ENCODE peak calls at places on chromosomes 5 and 9, in four cellular contexts. U, O, V and T are unnamed samples.

GRCh38 chr5:91244380-91245073 is 138.6 kb downstream of the ARRDC3 start:
- DNase-seq in U (no peak), O (no peak), V (no peak), T (no peak)

GRCh38 chr9:78921341-78921740 is 624.4 kb downstream of the PSAT1 start:
- DNase-seq in U (no peak), O (no peak), V (no peak), T (peak)

GRCh38 chr5:77168884-77169254 is 41.6 kb upstream of the PDE8B start:
- DNase-seq in U (no peak), O (no peak), V (no peak), T (no peak)

GRCh38 chr9:27572566-27572917 is 739 bp downstream of the C9orf72 start:
- DNase-seq in U (peak), O (no peak), V (no peak), T (no peak)

GRCh38 chr9:101671567-101671966 is 66.9 kb downstream of the GRIN3A start:
- DNase-seq in U (peak), O (no peak), V (no peak), T (no peak)

GRCh38 chr5:9835121-9835770 is 205.1 kb upstream of the TAS2R1 start:
- DNase-seq in U (peak), O (peak), V (peak), T (no peak)

GRCh38 chr5:40681351-40682311 is 1.9 kb downstream of the PTGER4 start:
- DNase-seq in U (peak), O (peak), V (peak), T (no peak)

GRCh38 chr5:66807743-66808142 is 211.6 kb downstream of the MAST4 start:
- DNase-seq in U (peak), O (no peak), V (no peak), T (peak)

GRCh38 chr9:132583584-132584304 is 1.3 kb downstream of the BARHL1 start:
- DNase-seq in U (no peak), O (no peak), V (no peak), T (no peak)

GRCh38 chr9:85522459-85523092 is 219.2 kb downstream of the AGTPBP1 start:
- DNase-seq in U (peak), O (peak), V (peak), T (peak)

GRCh38 chr5:180873628-180874520 is 12.8 kb upstream of the ZFP62 start:
- DNase-seq in U (peak), O (no peak), V (no peak), T (peak)

GRCh38 chr9:122364783-122365150 is 6.1 kb upstream of the PTGS1 start:
- DNase-seq in U (no peak), O (no peak), V (no peak), T (peak)

GRCh38 chr5:34534237-34535108 is 121.7 kb upstream of the RAI14 start:
- DNase-seq in U (no peak), O (no peak), V (no peak), T (peak)

GRCh38 chr5:51860532-51861018 is 477.3 kb downstream of the ISL1 start:
- DNase-seq in U (no peak), O (no peak), V (no peak), T (no peak)

GRCh38 chr9:98973546-98973921 is 29.8 kb downstream of the COL15A1 start:
- DNase-seq in U (no peak), O (no peak), V (no peak), T (no peak)

GRCh38 chr5:89534331-89534730 is 651.3 kb upstream of the MEF2C start:
- DNase-seq in U (peak), O (no peak), V (no peak), T (peak)

GRCh38 chr5:179112469-179113142 is 52.4 kb downstream of the ZNF354C start:
- DNase-seq in U (no peak), O (no peak), V (no peak), T (no peak)

GRCh38 chr9:106220415-106220814 is 526.1 kb downstream of the TMEM38B start:
- DNase-seq in U (no peak), O (no peak), V (no peak), T (no peak)

GRCh38 chr5:180436275-180436674 is 57.9 kb upstream of the CNOT6 start:
- DNase-seq in U (no peak), O (no peak), V (no peak), T (no peak)

GRCh38 chr5:132431682-132432081 is 58.9 kb downstream of the IRF1 start:
- DNase-seq in U (no peak), O (no peak), V (no peak), T (no peak)

GRCh38 chr9:34502471-34503335 is 20.1 kb downstream of the ENHO start:
- DNase-seq in U (no peak), O (no peak), V (no peak), T (no peak)

GRCh38 chr9:28770827-28771226 is 1197.5 kb upstream of the C9orf72 start:
- DNase-seq in U (peak), O (no peak), V (no peak), T (no peak)

GRCh38 chr5:148620696-148621095 is 33.6 kb downstream of the HTR4 start:
- DNase-seq in U (no peak), O (no peak), V (no peak), T (no peak)

GRCh38 chr9:127130661-127131538 is 8.5 kb upstream of the ANGPTL2 start:
- DNase-seq in U (peak), O (no peak), V (no peak), T (peak)

GRCh38 chr5:116045821-116046220 is 13.5 kb downstream of the ARL14EPL start:
- DNase-seq in U (no peak), O (no peak), V (no peak), T (no peak)

GRCh38 chr9:99606955-99607354 is 214.7 kb upstream of the NR4A3 start:
- DNase-seq in U (no peak), O (no peak), V (no peak), T (no peak)

GRCh38 chr5:74371621-74372020 is 268.9 kb downstream of the ENC1 start:
- DNase-seq in U (no peak), O (no peak), V (no peak), T (no peak)

GRCh38 chr5:73282383-73282782 is 109.4 kb downstream of the TMEM174 start:
- DNase-seq in U (no peak), O (no peak), V (no peak), T (no peak)

GRCh38 chr5:150710165-150710564 is 9.3 kb upstream of the RBM22 start:
- DNase-seq in U (peak), O (no peak), V (no peak), T (no peak)

GRCh38 chr5:125603321-125603720 is 819.9 kb upstream of the GRAMD2B start:
- DNase-seq in U (no peak), O (no peak), V (no peak), T (peak)

GRCh38 chr5:111741270-111741669 is 15.7 kb downstream of the NREP start:
- DNase-seq in U (no peak), O (no peak), V (no peak), T (peak)

GRCh38 chr5:72202331-72202825 is 95.1 kb downstream of the MAP1B start:
- DNase-seq in U (no peak), O (no peak), V (no peak), T (no peak)

GRCh38 chr5:173538654-173539053 is 77.8 kb downstream of the BOD1 start:
- DNase-seq in U (no peak), O (no peak), V (no peak), T (no peak)

GRCh38 chr9:133875131-133875530 is 117.0 kb downstream of the VAV2 start:
- DNase-seq in U (no peak), O (no peak), V (no peak), T (no peak)

GRCh38 chr9:133870598-133871595 is 121.2 kb downstream of the VAV2 start:
- DNase-seq in U (no peak), O (no peak), V (no peak), T (no peak)

GRCh38 chr9:133874061-133874638 is 118.0 kb downstream of the VAV2 start:
- DNase-seq in U (peak), O (no peak), V (no peak), T (peak)

GRCh38 chr9:133874659-133875058 is 117.5 kb downstream of the VAV2 start:
- DNase-seq in U (no peak), O (no peak), V (no peak), T (no peak)

DNA sequence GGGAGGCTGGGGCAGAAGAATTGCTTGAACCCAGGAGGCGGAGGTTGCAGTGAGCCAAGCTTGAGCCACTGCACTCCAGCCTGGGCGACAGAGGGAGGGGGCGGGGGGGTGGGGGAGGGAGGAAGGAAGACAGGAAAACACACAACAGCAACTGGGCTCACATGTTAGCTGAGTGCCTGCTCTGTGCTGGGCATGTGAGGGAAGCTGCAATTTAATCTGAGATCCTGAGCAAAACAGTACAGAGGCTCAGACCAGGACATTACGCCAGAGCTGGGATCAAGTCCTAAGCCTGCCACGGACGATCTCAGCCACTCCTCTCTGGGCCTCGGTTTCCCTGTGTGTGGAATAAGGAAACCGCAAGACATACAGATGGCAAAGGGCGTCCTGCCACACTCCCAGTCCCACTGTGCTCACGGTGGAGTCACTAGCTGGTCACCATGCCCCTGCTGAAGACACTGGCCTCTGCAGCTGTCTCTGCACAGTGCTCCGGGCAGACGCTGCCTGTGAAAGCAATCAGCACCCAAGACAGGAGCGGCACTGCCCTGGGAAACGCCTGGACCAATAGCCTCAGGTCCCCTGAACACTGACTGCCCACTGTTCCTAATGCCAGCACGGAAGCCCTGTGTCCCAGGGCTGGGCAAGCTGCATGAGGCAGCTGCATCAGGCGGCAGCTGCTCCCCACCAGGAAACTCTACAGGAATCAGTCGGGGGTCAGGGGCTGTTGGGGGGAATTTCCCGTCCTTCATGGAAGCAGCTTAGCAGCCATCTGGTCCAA is 118.9 kb downstream of the VAV2 start:
- DNase-seq in U (no peak), O (no peak), V (no peak), T (no peak)
- H4K5ac ChIP-seq in U (no peak), O (no peak), V (no peak), T (no peak)

GRCh38 chr9:136603216-136603615 is 57.4 kb upstream of the NOTCH1 start:
- DNase-seq in U (no peak), O (no peak), V (no peak), T (no peak)

GRCh38 chr9:136605966-136606365 is 56.8 kb upstream of the EGFL7 start:
- DNase-seq in U (no peak), O (no peak), V (no peak), T (no peak)

GRCh38 chr9:136603901-136604816 is 58.3 kb upstream of the NOTCH1 start:
- DNase-seq in U (no peak), O (no peak), V (no peak), T (no peak)

GRCh38 chr9:136606687-136607333 is 55.9 kb upstream of the EGFL7 start:
- DNase-seq in U (no peak), O (no peak), V (no peak), T (no peak)

GRCh38 chr9:136604823-136605525 is 57.7 kb upstream of the EGFL7 start:
- DNase-seq in U (no peak), O (no peak), V (no peak), T (no peak)
- H4K5ac ChIP-seq in U (no peak), O (no peak), V (no peak), T (no peak)

DNA sequence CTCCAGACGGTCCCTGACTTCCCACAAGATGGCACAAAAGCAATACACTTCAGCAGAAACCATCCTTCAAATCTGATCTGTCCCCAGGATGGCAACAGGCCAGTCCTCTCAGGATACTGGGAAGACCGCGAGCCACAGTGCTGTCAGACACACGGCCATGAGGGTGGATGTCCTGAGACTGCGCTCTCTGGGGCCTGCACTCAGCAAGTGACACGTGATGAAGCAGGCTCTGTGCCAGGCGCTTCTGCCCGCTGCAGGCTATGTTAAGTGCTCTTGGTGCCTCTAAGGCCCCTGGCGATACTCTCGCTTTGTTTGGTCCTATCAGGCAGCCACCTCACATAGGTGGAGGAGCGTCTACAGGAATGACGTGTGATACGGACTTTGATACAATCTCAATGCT is 7.1 kb downstream of the BRD9 start:
- DNase-seq in U (no peak), O (no peak), V (no peak), T (no peak)
- H4K5ac ChIP-seq in U (no peak), O (no peak), V (no peak), T (no peak)

DNA sequence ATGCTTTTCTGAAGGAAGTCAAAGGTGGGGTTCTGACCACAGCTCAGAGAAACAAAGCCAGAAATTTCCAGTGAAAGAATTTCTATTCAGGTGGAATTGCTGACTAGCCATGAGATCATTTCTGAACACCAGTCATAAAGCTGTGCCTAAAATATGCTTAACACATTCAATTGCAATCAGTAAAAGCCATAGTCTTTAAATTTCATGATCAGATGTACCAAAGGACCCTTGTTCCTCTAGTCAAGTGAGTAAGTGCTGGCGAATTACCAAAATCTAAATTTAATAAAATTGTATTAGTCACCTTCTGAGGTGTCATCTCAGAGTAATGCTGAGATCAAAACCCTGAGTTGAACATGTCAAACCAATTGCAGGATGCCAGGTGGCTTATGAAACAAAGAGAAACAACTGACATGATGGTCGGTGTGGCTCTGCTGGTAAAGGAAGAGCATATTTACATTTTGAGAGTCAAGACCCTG is 334.2 kb upstream of the CCNH start:
- DNase-seq in U (no peak), O (no peak), V (no peak), T (no peak)
- H4K5ac ChIP-seq in U (no peak), O (no peak), V (no peak), T (no peak)

GRCh38 chr5:92364986-92365550 is 982.0 kb upstream of the ARRDC3 start:
- DNase-seq in U (no peak), O (no peak), V (no peak), T (peak)
- H4K5ac ChIP-seq in U (no peak), O (no peak), V (no peak), T (no peak)

GRCh38 chr9:96215841-96216240 is 86.1 kb downstream of the HSD17B3 start:
- DNase-seq in U (no peak), O (no peak), V (no peak), T (no peak)

GRCh38 chr9:96217756-96218693 is 84.0 kb downstream of the HSD17B3 start:
- DNase-seq in U (peak), O (peak), V (peak), T (peak)

GRCh38 chr9:96214639-96215038 is 87.3 kb downstream of the HSD17B3 start:
- DNase-seq in U (no peak), O (no peak), V (no peak), T (no peak)

GRCh38 chr9:96217358-96217755 is 84.6 kb downstream of the HSD17B3 start:
- DNase-seq in U (peak), O (no peak), V (no peak), T (no peak)

GRCh38 chr9:96216618-96217017 is 85.4 kb downstream of the HSD17B3 start:
- DNase-seq in U (no peak), O (no peak), V (no peak), T (no peak)
- H4K5ac ChIP-seq in U (peak), O (no peak), V (no peak), T (no peak)

GRCh38 chr9:108835831-108836230 is 20.0 kb downstream of the ACTL7B start:
- DNase-seq in U (peak), O (no peak), V (no peak), T (no peak)

GRCh38 chr9:108837530-108837929 is 18.3 kb downstream of the ACTL7B start:
- DNase-seq in U (no peak), O (no peak), V (no peak), T (no peak)

GRCh38 chr9:108836771-108837170 is 19.0 kb downstream of the ACTL7B start:
- DNase-seq in U (no peak), O (no peak), V (no peak), T (no peak)

GRCh38 chr9:108836319-108836718 is 19.5 kb downstream of the ACTL7B start:
- DNase-seq in U (no peak), O (no peak), V (no peak), T (no peak)

GRCh38 chr9:108834959-108835696 is 20.7 kb downstream of the ACTL7B start:
- DNase-seq in U (no peak), O (no peak), V (no peak), T (no peak)
- H4K5ac ChIP-seq in U (no peak), O (no peak), V (no peak), T (no peak)

GRCh38 chr9:24095246-24095645 is 269.2 kb upstream of the ELAVL2 start:
- DNase-seq in U (no peak), O (no peak), V (no peak), T (no peak)

GRCh38 chr9:24096756-24097155 is 270.7 kb upstream of the ELAVL2 start:
- DNase-seq in U (no peak), O (no peak), V (no peak), T (no peak)
- H4K5ac ChIP-seq in U (no peak), O (no peak), V (no peak), T (no peak)

GRCh38 chr5:156981481-156981880 is 18.5 kb upstream of the TIMD4 start:
- DNase-seq in U (no peak), O (no peak), V (no peak), T (no peak)
- H4K5ac ChIP-seq in U (no peak), O (no peak), V (no peak), T (no peak)